ENCODE peak calls at places on chromosomes 4 and X, in ten cellular contexts. A is NCI-H774; I is vagina; Z is AG09319; M is SIG-M5; O is progenitor cell of endocrine pancreas; Q is SW 1271; V is tibial artery; K is activated effector memory CD4-positive, alpha-beta T cell treated with Interleukin-2 at 50 U/mL for 16 hours; N is activated CD4-positive, CD25-positive, alpha-beta regulatory T cell treated with anti-CD3 and anti-CD28 coated beads, Interleukin-2, amount 50 U/mL, for 72 hours. S is an unnamed sample.
A peak's percentile ranks its signal among the peaks of the same experiment; 100 is the strongest.

GRCh38 chrX:102964941-102965340 is 27.9 kb downstream of the RAB40AL start:
- DNase-seq in A (no peak), I (no peak), Z (no peak), M (no peak), O (no peak), Q (no peak), V (no peak), K (no peak), N (no peak), S (no peak)

GRCh38 chrX:13699183-13699826 is 10.4 kb downstream of the RAB9A start:
- DNase-seq in A (peak; percentile 0), I (no peak), Z (no peak), M (no peak), O (no peak), Q (no peak), V (no peak), K (no peak), N (no peak), S (no peak)

GRCh38 chrX:130282151-130282550 is 13.5 kb upstream of the ZNF280C start:
- DNase-seq in A (no peak), I (no peak), Z (no peak), M (no peak), O (no peak), Q (no peak), V (no peak), K (no peak), N (no peak), S (no peak)

GRCh38 chr4:112889619-112890294 is 159.7 kb upstream of the ANK2 start:
- DNase-seq in A (no peak), I (no peak), Z (peak; percentile 62), M (no peak), O (no peak), Q (no peak), V (no peak), K (no peak), N (no peak), S (no peak)

GRCh38 chrX:72545990-72546389 is 26.7 kb downstream of the HDAC8 start:
- DNase-seq in A (no peak), I (no peak), Z (no peak), M (no peak), O (no peak), Q (no peak), V (no peak), K (no peak), N (no peak), S (no peak)

GRCh38 chr4:130099159-130099558 is 1003.2 kb downstream of the C4orf33 start:
- DNase-seq in A (no peak), I (no peak), Z (no peak), M (no peak), O (no peak), Q (no peak), V (no peak), K (no peak), N (no peak), S (no peak)

GRCh38 chr4:74503580-74503979 is 58.6 kb downstream of the AREG start:
- DNase-seq in A (no peak), I (no peak), Z (no peak), M (no peak), O (no peak), Q (no peak), V (no peak), K (no peak), N (no peak), S (no peak)

GRCh38 chr4:53712326-53712725 is 121.0 kb upstream of the LNX1 start:
- DNase-seq in A (no peak), I (no peak), Z (no peak), M (no peak), O (no peak), Q (no peak), V (no peak), K (no peak), N (no peak), S (no peak)

GRCh38 chrX:154540897-154541535 is 5.6 kb downstream of the G6PD start:
- DNase-seq in A (no peak), I (no peak), Z (no peak), M (no peak), O (no peak), Q (no peak), V (no peak), K (no peak), N (no peak), S (no peak)